ENCODE peak calls at places on chromosomes 5 and 9, in ten cellular contexts. C, A, V, Q, U, X, S, B, I and P are unnamed samples.

GRCh38 chr5:23208959-23209431 is 298.4 kb upstream of the PRDM9 start:
- DNase-seq in X (no peak), U (peak; percentile 80), A (no peak), S (no peak), V (no peak), C (peak; percentile 78), I (peak; percentile 21), Q (peak; percentile 87), B (peak; percentile 1), P (no peak)

GRCh38 chr9:88953401-88954029 is 37.8 kb upstream of the S1PR3 start:
- DNase-seq in X (no peak), C (no peak), I (peak; percentile 54), B (peak; percentile 57), V (peak; percentile 11), Q (no peak), U (no peak), A (peak; percentile 80), S (no peak), P (no peak)

GRCh38 chr9:86041331-86041741 is 58.0 kb downstream of the GOLM1 start:
- DNase-seq in B (peak; percentile 79), A (peak; percentile 63), X (no peak), I (peak; percentile 77), S (no peak), V (no peak), U (no peak), C (no peak), Q (no peak), P (no peak)

GRCh38 chr9:128986671-128987070 is 39.2 kb downstream of the NUP188 start:
- DNase-seq in B (no peak), X (no peak), A (no peak), U (no peak), I (no peak), S (no peak), Q (no peak), C (no peak), V (no peak), P (no peak)

GRCh38 chr9:4207881-4208615 is 91.8 kb downstream of the GLIS3 start:
- DNase-seq in Q (no peak), B (peak; percentile 88), A (peak; percentile 55), X (no peak), I (no peak), U (no peak), S (peak; percentile 70), C (no peak), V (no peak), P (no peak)

GRCh38 chr5:178469011-178469974 is 120.9 kb downstream of the COL23A1 start:
- DNase-seq in C (no peak), U (no peak), V (no peak), Q (no peak), I (no peak), A (no peak), S (peak; percentile 49), B (no peak), X (no peak), P (no peak)

GRCh38 chr5:134227259-134227658 is 1.4 kb upstream of the PPP2CA start:
- DNase-seq in B (no peak), S (no peak), A (no peak), U (no peak), Q (peak; percentile 10), V (no peak), X (no peak), C (peak; percentile 74), I (peak; percentile 76), P (no peak)

GRCh38 chr5:80804332-80804731 is 149.5 kb upstream of the DHFR start:
- DNase-seq in I (no peak), V (no peak), S (no peak), A (no peak), B (no peak), U (no peak), Q (no peak), C (no peak), X (no peak), P (no peak)

GRCh38 chr5:67246108-67246507 is 49.5 kb upstream of the CD180 start:
- DNase-seq in A (peak; percentile 56), B (peak; percentile 55), C (peak; percentile 74), S (no peak), I (peak; percentile 73), U (peak; percentile 82), Q (peak; percentile 85), X (no peak), V (peak; percentile 68), P (no peak)

GRCh38 chr9:135166566-135166965 is 79.1 kb downstream of the OLFM1 start:
- DNase-seq in C (no peak), I (no peak), A (no peak), S (no peak), V (no peak), U (no peak), Q (no peak), X (no peak), B (no peak), P (no peak)

GRCh38 chr9:89549031-89549644 is 51.2 kb upstream of the SEMA4D start:
- DNase-seq in U (peak; percentile 85), A (peak; percentile 15), I (peak; percentile 77), S (peak; percentile 74), C (peak; percentile 81), V (no peak), X (peak; percentile 88), B (peak; percentile 17), Q (peak; percentile 94), P (peak; percentile 76)

GRCh38 chr5:95565280-95565920 is 10.5 kb downstream of the ARSK start:
- DNase-seq in C (no peak), A (peak; percentile 55), Q (no peak), I (no peak), U (no peak), B (no peak), V (no peak), X (no peak), S (no peak), P (no peak)

GRCh38 chr9:130576176-130576575 is 3.2 kb upstream of the FUBP3 start:
- DNase-seq in S (no peak), X (no peak), V (no peak), A (no peak), I (peak; percentile 7), Q (peak; percentile 5), U (no peak), B (no peak), C (no peak), P (no peak)

GRCh38 chr9:93599571-93600403 is 23.4 kb downstream of the PHF2 start:
- DNase-seq in B (no peak), U (no peak), V (no peak), Q (no peak), C (no peak), I (no peak), A (no peak), X (no peak), S (peak; percentile 34), P (no peak)

GRCh38 chr5:139930406-139930805 is 112.7 kb downstream of the NRG2 start:
- DNase-seq in Q (no peak), S (no peak), I (no peak), A (no peak), C (no peak), U (no peak), B (no peak), X (no peak), V (no peak), P (no peak)

GRCh38 chr9:116490321-116490720 is 196.8 kb upstream of the TRIM32 start:
- DNase-seq in S (no peak), B (no peak), V (no peak), X (no peak), C (no peak), I (no peak), U (no peak), A (no peak), Q (no peak), P (no peak)

GRCh38 chr9:72460342-72461312 is 60.8 kb upstream of the TMC1 start:
- DNase-seq in X (no peak), U (peak; percentile 79), Q (no peak), B (no peak), I (peak; percentile 50), S (no peak), A (no peak), V (no peak), C (peak; percentile 72), P (no peak)

GRCh38 chr5:146813748-146814147 is 64.8 kb downstream of the PPP2R2B start:
- DNase-seq in U (no peak), C (no peak), X (no peak), B (no peak), V (no peak), Q (peak; percentile 92), I (no peak), A (no peak), S (no peak), P (no peak)

GRCh38 chr5:124546643-124547042 is 199.8 kb downstream of the ZNF608 start:
- DNase-seq in U (peak; percentile 39), X (no peak), B (peak; percentile 7), V (no peak), S (no peak), A (peak; percentile 18), I (no peak), C (no peak), Q (no peak), P (no peak)

GRCh38 chr9:114448706-114449105 is 56.6 kb downstream of the WHRN start:
- DNase-seq in C (no peak), U (no peak), Q (peak; percentile 18), V (no peak), I (no peak), B (peak; percentile 7), X (no peak), A (peak; percentile 49), S (no peak), P (no peak)

GRCh38 chr9:69168709-69169217 is 5.3 kb upstream of the TJP2 start:
- DNase-seq in C (no peak), V (no peak), S (no peak), U (no peak), Q (no peak), I (peak; percentile 59), X (peak; percentile 37), A (peak; percentile 41), B (no peak), P (peak; percentile 61)